ENCODE peak calls at places on chromosomes 7 and 10, in eight cellular contexts. E is ascending aorta; B is natural killer cell; V is aorta; R is stimulated activated CD4-positive, alpha-beta T cell treated with anti-CD3 and anti-CD28 coated beads, Interleukin-2, amount 100 ng/mL, for 48 hours; I is dorsolateral prefrontal cortex; M is cardiac muscle cell; U is activated CD8-positive, alpha-beta memory T cell treated with anti-CD3 and anti-CD28 coated beads for 1 hour. H is an unnamed sample.

GRCh38 chr10:52423369-52423768 is 109.3 kb downstream of the DKK1 start:
- DNase-seq in E (no peak), B (no peak), V (no peak), R (no peak), I (no peak), M (no peak), U (no peak), H (no peak)

GRCh38 chr10:102065561-102066420 is 642 bp downstream of the HPS6 start:
- DNase-seq in E (peak), B (peak), V (peak), R (peak), I (no peak), M (peak), U (no peak), H (no peak)

GRCh38 chr10:28241766-28242399 is 61.0 kb downstream of the MPP7 start:
- DNase-seq in E (no peak), B (no peak), V (no peak), R (peak), I (no peak), M (peak), U (peak), H (no peak)

GRCh38 chr10:14010083-14010551 is 320.6 kb downstream of the FRMD4A start:
- DNase-seq in E (no peak), B (no peak), V (no peak), R (no peak), I (no peak), M (peak), U (no peak), H (no peak)

GRCh38 chr10:34288634-34289033 is 526.5 kb downstream of the PARD3 start:
- DNase-seq in E (no peak), B (no peak), V (no peak), R (no peak), I (no peak), M (peak), U (no peak), H (no peak)

GRCh38 chr10:30227481-30227880 is 121.6 kb downstream of the MTPAP start:
- DNase-seq in E (peak), B (no peak), V (no peak), R (no peak), I (no peak), M (peak), U (no peak), H (no peak)

GRCh38 chr7:92833766-92834605 is 2.4 kb downstream of the CDK6 start:
- DNase-seq in E (peak), B (peak), V (peak), R (peak), I (peak), M (peak), U (no peak), H (peak)

GRCh38 chr10:113347508-113347907 is 205.3 kb upstream of the HABP2 start:
- DNase-seq in E (peak), B (no peak), V (no peak), R (no peak), I (no peak), M (no peak), U (no peak), H (no peak)

GRCh38 chr10:124144536-124144935 is 51.1 kb upstream of the CHST15 start:
- DNase-seq in E (no peak), B (no peak), V (no peak), R (no peak), I (no peak), M (no peak), U (no peak), H (no peak)

GRCh38 chr7:33986456-33986855 is 81.1 kb downstream of the BMPER start:
- DNase-seq in E (no peak), B (no peak), V (no peak), R (no peak), I (no peak), M (no peak), U (no peak), H (no peak)

GRCh38 chr10:118520116-118520742 is 75.2 kb downstream of the PRLHR start:
- DNase-seq in E (no peak), B (no peak), V (no peak), R (no peak), I (no peak), M (no peak), U (no peak), H (no peak)

GRCh38 chr7:150665882-150666281 is 19.6 kb upstream of the GIMAP2 start:
- DNase-seq in E (no peak), B (peak), V (no peak), R (no peak), I (no peak), M (no peak), U (no peak), H (no peak)

GRCh38 chr10:97713351-97713827 is at the start of gene MARVELD1:
- DNase-seq in E (peak), B (no peak), V (peak), R (no peak), I (no peak), M (peak), U (no peak), H (peak)

H was measured in RWPE2.